ENCODE peak calls at places on chromosomes 5 and 9, in seven cellular contexts. One of them, this sample, is unnamed.

GRCh38 chr9:134216449-134216951 is 52.1 kb upstream of the RNU6ATAC start:
- DNase-seq in Peyer's patch: no peak
- DNase-seq in lower lobe of right lung: peak; percentile 25
- DNase-seq in mucosa of descending colon: no peak
- DNase-seq in right cardiac atrium: no peak
- DNase-seq in ascending aorta: no peak
- DNase-seq in dorsolateral prefrontal cortex: no peak
- DNase-seq in this sample: no peak

GRCh38 chr5:35162848-35163770 is 67.2 kb downstream of the PRLR start:
- DNase-seq in Peyer's patch: no peak
- DNase-seq in lower lobe of right lung: no peak
- DNase-seq in mucosa of descending colon: no peak
- DNase-seq in right cardiac atrium: no peak
- DNase-seq in ascending aorta: no peak
- DNase-seq in dorsolateral prefrontal cortex: no peak
- DNase-seq in this sample: no peak

GRCh38 chr9:2623046-2623865 is 1.7 kb downstream of the VLDLR start:
- DNase-seq in Peyer's patch: no peak
- DNase-seq in lower lobe of right lung: peak; percentile 80
- DNase-seq in mucosa of descending colon: no peak
- DNase-seq in right cardiac atrium: peak; percentile 82
- DNase-seq in ascending aorta: peak; percentile 88
- DNase-seq in dorsolateral prefrontal cortex: peak; percentile 79
- DNase-seq in this sample: peak; percentile 93

GRCh38 chr5:75510417-75510835 is 1.0 kb downstream of the CERT1 start:
- DNase-seq in Peyer's patch: no peak
- DNase-seq in lower lobe of right lung: no peak
- DNase-seq in mucosa of descending colon: no peak
- DNase-seq in right cardiac atrium: no peak
- DNase-seq in ascending aorta: no peak
- DNase-seq in dorsolateral prefrontal cortex: no peak
- DNase-seq in this sample: peak; percentile 75

GRCh38 chr5:172568308-172568923 is 72.6 kb upstream of the NEURL1B start:
- DNase-seq in Peyer's patch: no peak
- DNase-seq in lower lobe of right lung: no peak
- DNase-seq in mucosa of descending colon: peak; percentile 64
- DNase-seq in right cardiac atrium: no peak
- DNase-seq in ascending aorta: no peak
- DNase-seq in dorsolateral prefrontal cortex: no peak
- DNase-seq in this sample: no peak

GRCh38 chr5:163696270-163696887 is 191.0 kb downstream of the MAT2B start:
- DNase-seq in Peyer's patch: peak; percentile 35
- DNase-seq in lower lobe of right lung: no peak
- DNase-seq in mucosa of descending colon: peak; percentile 27
- DNase-seq in right cardiac atrium: no peak
- DNase-seq in ascending aorta: no peak
- DNase-seq in dorsolateral prefrontal cortex: peak; percentile 39
- DNase-seq in this sample: no peak

GRCh38 chr5:80389575-80389974 is 18.3 kb upstream of the ZFYVE16 start:
- DNase-seq in Peyer's patch: peak; percentile 20
- DNase-seq in lower lobe of right lung: peak; percentile 50
- DNase-seq in mucosa of descending colon: peak; percentile 38
- DNase-seq in right cardiac atrium: peak; percentile 55
- DNase-seq in ascending aorta: no peak
- DNase-seq in dorsolateral prefrontal cortex: no peak
- DNase-seq in this sample: peak; percentile 21

GRCh38 chr5:175118700-175119309 is 325.2 kb downstream of the DRD1 start:
- DNase-seq in Peyer's patch: no peak
- DNase-seq in lower lobe of right lung: no peak
- DNase-seq in mucosa of descending colon: no peak
- DNase-seq in right cardiac atrium: no peak
- DNase-seq in ascending aorta: no peak
- DNase-seq in dorsolateral prefrontal cortex: no peak
- DNase-seq in this sample: no peak

GRCh38 chr5:3854069-3854741 is 258.6 kb downstream of the IRX1 start:
- DNase-seq in Peyer's patch: no peak
- DNase-seq in lower lobe of right lung: no peak
- DNase-seq in mucosa of descending colon: no peak
- DNase-seq in right cardiac atrium: peak; percentile 78
- DNase-seq in ascending aorta: no peak
- DNase-seq in dorsolateral prefrontal cortex: no peak
- DNase-seq in this sample: no peak

GRCh38 chr9:134660407-134660806 is 18.8 kb downstream of the COL5A1 start:
- DNase-seq in Peyer's patch: no peak
- DNase-seq in lower lobe of right lung: no peak
- DNase-seq in mucosa of descending colon: no peak
- DNase-seq in right cardiac atrium: no peak
- DNase-seq in ascending aorta: no peak
- DNase-seq in dorsolateral prefrontal cortex: no peak
- DNase-seq in this sample: no peak

GRCh38 chr9:78562021-78562420 is 265.1 kb downstream of the PSAT1 start:
- DNase-seq in Peyer's patch: no peak
- DNase-seq in lower lobe of right lung: no peak
- DNase-seq in mucosa of descending colon: no peak
- DNase-seq in right cardiac atrium: no peak
- DNase-seq in ascending aorta: no peak
- DNase-seq in dorsolateral prefrontal cortex: no peak
- DNase-seq in this sample: no peak

GRCh38 chr5:173926359-173926758 is 38.2 kb downstream of the CPEB4 start:
- DNase-seq in Peyer's patch: no peak
- DNase-seq in lower lobe of right lung: no peak
- DNase-seq in mucosa of descending colon: no peak
- DNase-seq in right cardiac atrium: no peak
- DNase-seq in ascending aorta: peak; percentile 72
- DNase-seq in dorsolateral prefrontal cortex: no peak
- DNase-seq in this sample: peak; percentile 70

GRCh38 chr5:168334161-168335094 is 43.0 kb downstream of the WWC1 start:
- DNase-seq in Peyer's patch: no peak
- DNase-seq in lower lobe of right lung: no peak
- DNase-seq in mucosa of descending colon: no peak
- DNase-seq in right cardiac atrium: no peak
- DNase-seq in ascending aorta: no peak
- DNase-seq in dorsolateral prefrontal cortex: no peak
- DNase-seq in this sample: no peak

GRCh38 chr9:114930063-114930812 is at the start of gene TNFSF8:
- DNase-seq in Peyer's patch: peak; percentile 79
- DNase-seq in lower lobe of right lung: peak; percentile 60
- DNase-seq in mucosa of descending colon: peak; percentile 40
- DNase-seq in right cardiac atrium: peak; percentile 64
- DNase-seq in ascending aorta: no peak
- DNase-seq in dorsolateral prefrontal cortex: no peak
- DNase-seq in this sample: no peak

GRCh38 chr9:95343725-95344287 is 26.3 kb upstream of the FANCC start:
- DNase-seq in Peyer's patch: no peak
- DNase-seq in lower lobe of right lung: no peak
- DNase-seq in mucosa of descending colon: no peak
- DNase-seq in right cardiac atrium: no peak
- DNase-seq in ascending aorta: no peak
- DNase-seq in dorsolateral prefrontal cortex: no peak
- DNase-seq in this sample: no peak

GRCh38 chr9:113963017-113963620 is 87.0 kb downstream of the ZNF618 start:
- DNase-seq in Peyer's patch: no peak
- DNase-seq in lower lobe of right lung: peak; percentile 60
- DNase-seq in mucosa of descending colon: peak; percentile 58
- DNase-seq in right cardiac atrium: peak; percentile 69
- DNase-seq in ascending aorta: peak; percentile 72
- DNase-seq in dorsolateral prefrontal cortex: peak; percentile 44
- DNase-seq in this sample: peak; percentile 32

GRCh38 chr9:126304207-126304945 is 22.3 kb upstream of the MVB12B start:
- DNase-seq in Peyer's patch: no peak
- DNase-seq in lower lobe of right lung: peak; percentile 71
- DNase-seq in mucosa of descending colon: no peak
- DNase-seq in right cardiac atrium: no peak
- DNase-seq in ascending aorta: peak; percentile 39
- DNase-seq in dorsolateral prefrontal cortex: no peak
- DNase-seq in this sample: no peak

GRCh38 chr5:90047113-90047512 is 362.4 kb downstream of the CETN3 start:
- DNase-seq in Peyer's patch: no peak
- DNase-seq in lower lobe of right lung: no peak
- DNase-seq in mucosa of descending colon: no peak
- DNase-seq in right cardiac atrium: no peak
- DNase-seq in ascending aorta: no peak
- DNase-seq in dorsolateral prefrontal cortex: no peak
- DNase-seq in this sample: no peak

GRCh38 chr5:21152611-21153010 is 1164.6 kb upstream of the CDH18 start:
- DNase-seq in Peyer's patch: no peak
- DNase-seq in lower lobe of right lung: no peak
- DNase-seq in mucosa of descending colon: no peak
- DNase-seq in right cardiac atrium: no peak
- DNase-seq in ascending aorta: no peak
- DNase-seq in dorsolateral prefrontal cortex: no peak
- DNase-seq in this sample: no peak

GRCh38 chr5:14809369-14810144 is 62.0 kb downstream of the ANKH start:
- DNase-seq in Peyer's patch: peak; percentile 73
- DNase-seq in lower lobe of right lung: peak; percentile 62
- DNase-seq in mucosa of descending colon: peak; percentile 33
- DNase-seq in right cardiac atrium: peak; percentile 69
- DNase-seq in ascending aorta: peak; percentile 89
- DNase-seq in dorsolateral prefrontal cortex: peak; percentile 65
- DNase-seq in this sample: peak; percentile 31

GRCh38 chr9:98687911-98688310 is 20.8 kb downstream of the GABBR2 start:
- DNase-seq in Peyer's patch: no peak
- DNase-seq in lower lobe of right lung: no peak
- DNase-seq in mucosa of descending colon: no peak
- DNase-seq in right cardiac atrium: no peak
- DNase-seq in ascending aorta: no peak
- DNase-seq in dorsolateral prefrontal cortex: no peak
- DNase-seq in this sample: no peak

DNA sequence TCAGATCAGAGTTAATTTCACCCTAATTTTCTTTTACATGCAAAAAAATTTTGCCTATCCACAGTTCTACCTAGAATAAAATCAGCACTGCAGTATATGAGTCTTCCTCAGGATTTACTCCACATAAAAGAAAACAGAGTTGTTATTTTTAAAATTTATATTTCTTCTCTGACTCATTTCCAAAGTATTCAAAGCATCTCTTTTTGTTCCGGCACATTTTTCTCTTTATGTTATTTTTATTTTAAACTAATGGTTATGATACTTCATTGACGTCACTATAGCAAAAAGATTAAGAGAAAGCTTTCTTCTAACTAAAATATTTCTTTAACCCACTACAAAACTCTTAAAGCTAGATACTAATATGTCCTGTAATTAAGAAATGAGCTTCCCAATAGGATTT is 590.4 kb downstream of the PRELID2 start:
- DNase-seq in Peyer's patch: no peak
- DNase-seq in lower lobe of right lung: no peak
- DNase-seq in mucosa of descending colon: no peak
- DNase-seq in right cardiac atrium: no peak
- DNase-seq in ascending aorta: no peak
- DNase-seq in dorsolateral prefrontal cortex: no peak
- DNase-seq in this sample: no peak
- H3K4me3 ChIP-seq in Peyer's patch: no peak overlapping the region
- H3K4me3 ChIP-seq in lower lobe of right lung: no peak overlapping the region
- H3K4me3 ChIP-seq in mucosa of descending colon: no peak overlapping the region
- H3K4me3 ChIP-seq in right cardiac atrium: no peak overlapping the region
- H3K4me3 ChIP-seq in ascending aorta: peak overlapping the region; percentile 44
- H3K4me3 ChIP-seq in dorsolateral prefrontal cortex: no peak overlapping the region
- H3K4me3 ChIP-seq in this sample: no peak overlapping the region

GRCh38 chr9:87500894-87501656 is 3.4 kb downstream of the DAPK1 start:
- DNase-seq in Peyer's patch: no peak
- DNase-seq in lower lobe of right lung: no peak
- DNase-seq in mucosa of descending colon: no peak
- DNase-seq in right cardiac atrium: no peak
- DNase-seq in ascending aorta: no peak
- DNase-seq in dorsolateral prefrontal cortex: no peak
- DNase-seq in this sample: no peak

GRCh38 chr9:87500491-87500890 is 2.8 kb downstream of the DAPK1 start:
- DNase-seq in Peyer's patch: no peak
- DNase-seq in lower lobe of right lung: no peak
- DNase-seq in mucosa of descending colon: no peak
- DNase-seq in right cardiac atrium: no peak
- DNase-seq in ascending aorta: no peak
- DNase-seq in dorsolateral prefrontal cortex: no peak
- DNase-seq in this sample: no peak

GRCh38 chr9:87498046-87498815 is 564 bp downstream of the DAPK1 start:
- DNase-seq in Peyer's patch: no peak
- DNase-seq in lower lobe of right lung: peak; percentile 70
- DNase-seq in mucosa of descending colon: peak; percentile 62
- DNase-seq in right cardiac atrium: peak; percentile 79
- DNase-seq in ascending aorta: no peak
- DNase-seq in dorsolateral prefrontal cortex: no peak
- DNase-seq in this sample: no peak

GRCh38 chr9:87498816-87499454 is 1.3 kb downstream of the DAPK1 start:
- DNase-seq in Peyer's patch: no peak
- DNase-seq in lower lobe of right lung: no peak
- DNase-seq in mucosa of descending colon: no peak
- DNase-seq in right cardiac atrium: no peak
- DNase-seq in ascending aorta: no peak
- DNase-seq in dorsolateral prefrontal cortex: no peak
- DNase-seq in this sample: no peak

DNA sequence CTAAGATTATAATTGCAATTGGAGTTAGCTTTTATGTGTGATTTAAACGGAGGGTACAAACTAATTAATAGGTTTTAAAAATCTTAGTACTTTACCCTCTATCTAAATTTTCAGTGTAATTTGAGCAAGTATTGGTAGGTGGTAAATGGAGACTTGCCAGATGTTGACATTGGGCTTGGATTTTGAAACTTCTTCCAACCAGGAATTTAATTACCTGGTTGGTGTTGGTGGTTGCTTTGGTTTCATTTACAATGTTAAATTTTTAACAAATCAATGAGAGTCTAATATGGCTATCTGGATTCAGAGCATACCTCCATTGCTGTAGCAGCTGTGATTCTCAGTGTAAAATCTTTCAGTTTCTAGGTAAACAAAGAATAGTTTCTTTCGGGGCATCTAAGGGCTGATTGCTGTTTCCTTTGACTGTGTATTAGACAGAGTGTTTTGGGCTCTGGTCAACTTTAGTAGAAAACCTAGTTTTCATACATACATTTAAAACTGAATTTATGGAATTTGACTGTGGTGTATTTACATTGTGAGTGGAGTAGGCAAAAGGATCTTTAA is 1.9 kb downstream of the DAPK1 start:
- DNase-seq in Peyer's patch: no peak
- DNase-seq in lower lobe of right lung: no peak
- DNase-seq in mucosa of descending colon: no peak
- DNase-seq in right cardiac atrium: no peak
- DNase-seq in ascending aorta: no peak
- DNase-seq in dorsolateral prefrontal cortex: no peak
- DNase-seq in this sample: no peak
- H3K4me3 ChIP-seq in Peyer's patch: peak overlapping the region; percentile 76
- H3K4me3 ChIP-seq in lower lobe of right lung: peak overlapping the region; percentile 81
- H3K4me3 ChIP-seq in mucosa of descending colon: no peak overlapping the region
- H3K4me3 ChIP-seq in right cardiac atrium: peak overlapping the region; percentile 75
- H3K4me3 ChIP-seq in ascending aorta: peak overlapping the region; percentile 72
- H3K4me3 ChIP-seq in dorsolateral prefrontal cortex: peak overlapping the region; percentile 36
- H3K4me3 ChIP-seq in this sample: no peak overlapping the region

GRCh38 chr5:61886214-61886613 is 419.8 kb upstream of the KIF2A start:
- DNase-seq in Peyer's patch: no peak
- DNase-seq in lower lobe of right lung: no peak
- DNase-seq in mucosa of descending colon: no peak
- DNase-seq in right cardiac atrium: no peak
- DNase-seq in ascending aorta: no peak
- DNase-seq in dorsolateral prefrontal cortex: no peak
- DNase-seq in this sample: no peak
- H3K4me3 ChIP-seq in Peyer's patch: no peak overlapping the region
- H3K4me3 ChIP-seq in lower lobe of right lung: no peak overlapping the region
- H3K4me3 ChIP-seq in mucosa of descending colon: no peak overlapping the region
- H3K4me3 ChIP-seq in right cardiac atrium: no peak overlapping the region
- H3K4me3 ChIP-seq in ascending aorta: no peak overlapping the region
- H3K4me3 ChIP-seq in dorsolateral prefrontal cortex: no peak overlapping the region
- H3K4me3 ChIP-seq in this sample: no peak overlapping the region

GRCh38 chr9:131236161-131236560 is 40.1 kb downstream of the FAM78A start:
- DNase-seq in Peyer's patch: no peak
- DNase-seq in lower lobe of right lung: no peak
- DNase-seq in mucosa of descending colon: no peak
- DNase-seq in right cardiac atrium: peak; percentile 45
- DNase-seq in ascending aorta: no peak
- DNase-seq in dorsolateral prefrontal cortex: no peak
- DNase-seq in this sample: no peak
- H3K4me3 ChIP-seq in Peyer's patch: no peak overlapping the region
- H3K4me3 ChIP-seq in lower lobe of right lung: no peak overlapping the region
- H3K4me3 ChIP-seq in mucosa of descending colon: no peak overlapping the region
- H3K4me3 ChIP-seq in right cardiac atrium: no peak overlapping the region
- H3K4me3 ChIP-seq in ascending aorta: no peak overlapping the region
- H3K4me3 ChIP-seq in dorsolateral prefrontal cortex: no peak overlapping the region
- H3K4me3 ChIP-seq in this sample: no peak overlapping the region